ENCODE peak calls at places on chromosomes 7 and 10, in nine cellular contexts. X is PC-9, T is IMR-90, L is HFF-Myc, K is GM23338, J is transverse colon, V is Peyer's patch, N is mucosa of descending colon, G is tibial artery. B is an unnamed sample.

GRCh38 chr10:95356190-95356955 is 65.6 kb upstream of the PDLIM1 start:
- DNase-seq in J (no peak), V (no peak), X (no peak), K (no peak), T (no peak), G (no peak), L (no peak), N (no peak), B (no peak)

GRCh38 chr10:113176652-113177155 is 226.7 kb downstream of the TCF7L2 start:
- DNase-seq in N (no peak), K (no peak), X (no peak), T (no peak), G (no peak), V (no peak), L (no peak), J (no peak), B (no peak)

GRCh38 chr7:91228327-91228726 is 35.9 kb upstream of the FZD1 start:
- DNase-seq in T (peak), L (no peak), V (no peak), K (no peak), X (no peak), G (no peak), N (no peak), J (no peak), B (no peak)

GRCh38 chr10:131237991-131238651 is 73.4 kb downstream of the TCERG1L start:
- DNase-seq in V (no peak), N (no peak), K (no peak), X (no peak), J (no peak), G (no peak), T (no peak), L (no peak), B (no peak)

GRCh38 chr7:4715385-4715770 is 33.3 kb downstream of the FOXK1 start:
- DNase-seq in X (peak), N (peak), J (peak), G (peak), K (no peak), T (peak), V (no peak), L (no peak), B (peak)

GRCh38 chr10:11595395-11595692 is 16.1 kb downstream of the USP6NL start:
- DNase-seq in T (peak), G (no peak), N (no peak), L (no peak), K (no peak), J (no peak), X (no peak), V (no peak), B (peak)

GRCh38 chr10:63266337-63267327 is 133.5 kb downstream of the NRBF2 start:
- DNase-seq in G (no peak), N (no peak), T (no peak), V (no peak), L (no peak), K (peak), X (no peak), J (no peak), B (peak)

GRCh38 chr7:73895626-73896025 is 34.7 kb downstream of the TMEM270 start:
- DNase-seq in L (no peak), T (no peak), N (no peak), X (no peak), G (no peak), J (no peak), K (no peak), V (no peak), B (no peak)

GRCh38 chr7:128381161-128381821 is 19.8 kb upstream of the PRRT4 start:
- DNase-seq in K (peak), X (peak), N (peak), L (no peak), V (no peak), T (no peak), G (peak), J (no peak), B (no peak)

GRCh38 chr7:114830952-114831351 is 90.9 kb upstream of the MDFIC start:
- DNase-seq in X (no peak), N (no peak), J (no peak), L (no peak), K (no peak), G (no peak), T (no peak), V (no peak), B (no peak)

GRCh38 chr10:50395279-50395678 is 144.0 kb upstream of the ASAH2 start:
- DNase-seq in X (no peak), V (no peak), K (no peak), T (peak), J (no peak), G (no peak), L (no peak), N (no peak), B (peak)

DNA sequence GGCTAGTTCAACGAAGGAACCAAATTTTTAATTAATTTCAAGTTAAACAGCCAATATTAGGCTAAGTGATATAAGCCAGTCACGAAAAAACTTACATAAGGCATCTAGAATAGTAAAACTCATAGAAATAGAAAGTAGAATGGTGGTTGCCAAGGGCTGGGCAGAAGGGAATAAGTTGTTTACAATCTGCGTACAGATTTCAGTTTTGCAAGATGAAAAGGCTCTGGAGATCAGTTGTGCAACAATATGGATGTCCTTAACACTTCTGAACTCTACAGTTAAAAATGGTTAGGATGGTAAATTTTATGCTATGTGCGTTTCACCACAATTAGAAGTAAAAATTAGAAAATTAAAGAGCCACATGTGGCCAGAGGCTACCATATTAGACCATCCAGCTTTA is 13.3 kb downstream of the SCRN1 start:
- DNase-seq in J (no peak), T (peak), G (no peak), V (no peak), L (no peak), N (no peak), X (no peak), K (no peak), B (peak)
- H3K4me3 ChIP-seq in J (no peak), T (no peak), G (no peak), V (no peak), L (no peak), N (no peak), X (no peak), K (no peak), B (peak)

GRCh38 chr10:23525406-23525805 is 86.5 kb downstream of the OTUD1 start:
- DNase-seq in X (peak), K (peak), T (peak), J (peak), G (no peak), N (peak), L (no peak), V (no peak), B (peak)
- TF ChIP-seq CTCF in X (peak), K (peak), T (peak), J (peak), G (peak), N (no peak), L (peak), V (peak), B (peak)

DNA sequence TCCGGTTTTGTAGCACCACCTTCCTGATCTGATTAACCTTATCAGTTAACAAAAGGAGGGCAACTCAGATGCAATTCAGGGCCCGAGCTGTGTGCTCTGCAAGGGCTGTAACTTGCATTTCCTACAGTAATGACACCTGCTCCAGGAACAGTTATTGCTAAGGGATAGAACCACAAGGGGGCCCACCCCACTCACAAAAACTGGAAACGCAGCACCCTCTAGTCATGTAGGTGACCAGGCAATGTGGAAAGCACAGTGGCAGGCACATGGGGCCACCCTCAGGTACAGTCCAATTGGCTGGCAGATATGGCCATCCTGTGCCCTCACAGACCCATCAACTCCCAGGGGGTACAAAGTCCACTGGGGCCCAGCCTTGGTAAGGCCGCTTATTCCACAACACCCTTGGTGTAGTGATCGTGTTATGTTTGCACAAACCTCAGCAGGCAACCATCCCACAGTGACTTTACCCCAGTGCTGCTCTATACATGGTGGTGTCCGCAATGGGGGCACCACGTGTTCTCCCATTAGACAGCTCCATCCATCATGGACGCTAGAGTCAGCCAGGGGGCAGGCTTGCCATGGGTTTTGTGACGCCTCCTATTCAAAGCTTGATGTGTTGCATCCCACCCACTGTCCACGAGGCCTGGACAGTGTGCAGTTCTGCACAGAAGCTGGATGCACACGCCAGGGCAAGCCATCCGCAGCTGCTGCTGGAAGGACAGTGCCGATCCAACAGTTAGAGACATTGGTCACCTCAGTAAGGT is 9.4 kb downstream of the RNF133 start:
- DNase-seq in G (no peak), T (no peak), K (no peak), L (no peak), X (no peak), V (no peak), N (no peak), J (no peak), B (no peak)
- H3K4me3 ChIP-seq in G (no peak), T (no peak), K (no peak), L (no peak), X (no peak), V (no peak), N (no peak), J (no peak), B (no peak)

GRCh38 chr7:40447345-40447744 is 312.5 kb downstream of the SUGCT start:
- DNase-seq in L (no peak), K (peak), J (no peak), V (no peak), T (no peak), X (no peak), N (no peak), G (no peak), B (no peak)
- TF ChIP-seq CTCF in L (no peak), K (peak), J (no peak), V (no peak), T (no peak), X (peak), N (no peak), G (no peak), B (no peak)

GRCh38 chr7:77797734-77798393 is 370 bp downstream of the TMEM60 start:
- DNase-seq in N (peak), J (peak), T (peak), L (no peak), X (no peak), K (no peak), V (no peak), G (no peak), B (no peak)

GRCh38 chr7:77798394-77799077 is at the start of the genes PHTF2 and TMEM60:
- DNase-seq in G (peak), N (peak), V (peak), T (peak), J (peak), X (peak), L (peak), K (peak), B (peak)

GRCh38 chr7:77800730-77801129 is 2.2 kb downstream of the PHTF2 start:
- DNase-seq in G (no peak), T (no peak), V (no peak), K (no peak), J (no peak), N (no peak), X (no peak), L (no peak), B (no peak)

GRCh38 chr7:77800158-77800557 is 1.6 kb downstream of the PHTF2 start:
- DNase-seq in K (no peak), T (peak), J (no peak), N (no peak), X (no peak), V (no peak), L (no peak), G (no peak), B (no peak)

GRCh38 chr7:77799078-77799964 is 748 bp downstream of the PHTF2 start:
- DNase-seq in K (peak), T (peak), G (peak), L (no peak), X (peak), V (no peak), J (peak), N (peak), B (peak)
- H3K4me3 ChIP-seq in K (peak), T (peak), G (peak), L (peak), X (peak), V (peak), J (peak), N (peak), B (peak)

GRCh38 chr7:120856198-120856597 is 1.7 kb downstream of the TSPAN12 start:
- DNase-seq in J (no peak), V (no peak), X (no peak), N (no peak), L (no peak), K (no peak), T (no peak), G (no peak), B (peak)

GRCh38 chr7:120860151-120860550 is 2.2 kb upstream of the TSPAN12 start:
- DNase-seq in N (no peak), V (no peak), G (no peak), L (no peak), J (no peak), K (no peak), T (no peak), X (no peak), B (no peak)

GRCh38 chr7:120857558-120858298 is at the start of gene TSPAN12:
- DNase-seq in L (no peak), V (peak), T (peak), G (peak), J (peak), N (peak), K (peak), X (peak), B (peak)

GRCh38 chr7:120858299-120858636 is 324 bp upstream of the TSPAN12 start:
- DNase-seq in K (no peak), T (no peak), X (no peak), L (no peak), J (no peak), N (no peak), G (no peak), V (no peak), B (no peak)

DNA sequence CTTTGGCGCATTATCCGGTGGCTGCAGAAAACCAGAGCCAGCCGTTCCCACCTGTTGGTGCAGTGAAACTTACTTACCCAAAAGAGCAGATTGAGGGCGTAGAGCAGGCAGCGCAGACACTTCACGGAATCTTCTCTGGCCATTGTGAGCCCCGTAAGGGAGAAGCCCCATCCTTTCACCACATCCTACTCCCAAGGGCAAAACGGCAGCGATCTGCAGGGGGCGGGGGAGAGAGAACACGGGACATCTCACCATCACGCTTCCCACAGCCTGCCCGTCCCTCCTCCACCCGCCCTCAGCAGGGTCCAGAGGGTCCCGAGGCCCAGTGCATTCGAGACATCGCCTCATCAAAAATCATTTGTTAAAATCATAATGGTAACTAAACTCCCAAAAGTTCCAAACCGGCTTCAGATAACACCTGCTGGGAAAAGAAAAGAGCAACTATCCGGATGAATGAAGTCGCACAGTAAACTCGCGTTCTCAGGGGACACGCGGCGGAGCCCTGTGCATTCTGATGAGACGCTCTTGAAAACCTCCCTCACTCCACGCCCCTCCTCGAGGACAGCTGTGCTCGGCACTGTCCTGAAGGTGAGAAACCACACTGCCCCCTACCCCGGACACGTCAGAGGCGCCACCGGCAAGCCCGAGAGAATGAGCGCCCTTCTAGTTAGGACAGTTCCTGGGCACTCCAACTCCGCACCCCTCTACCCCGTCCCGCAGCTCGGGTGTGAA is 1.2 kb downstream of the TSPAN12 start:
- DNase-seq in J (peak), X (peak), G (no peak), L (no peak), K (peak), T (peak), V (peak), N (peak), B (peak)
- TF ChIP-seq CTCF in J (no peak), X (no peak), G (no peak), L (no peak), K (peak), T (no peak), V (no peak), N (no peak), B (no peak)

GRCh38 chr7:149284850-149285580 is 23.0 kb downstream of the ZNF783 start:
- DNase-seq in K (peak), T (peak), J (peak), G (peak), V (peak), X (peak), L (peak), N (peak), B (peak)
- H3K4me3 ChIP-seq in K (peak), T (peak), J (peak), G (peak), V (peak), X (peak), L (peak), N (no peak), B (peak)

DNA sequence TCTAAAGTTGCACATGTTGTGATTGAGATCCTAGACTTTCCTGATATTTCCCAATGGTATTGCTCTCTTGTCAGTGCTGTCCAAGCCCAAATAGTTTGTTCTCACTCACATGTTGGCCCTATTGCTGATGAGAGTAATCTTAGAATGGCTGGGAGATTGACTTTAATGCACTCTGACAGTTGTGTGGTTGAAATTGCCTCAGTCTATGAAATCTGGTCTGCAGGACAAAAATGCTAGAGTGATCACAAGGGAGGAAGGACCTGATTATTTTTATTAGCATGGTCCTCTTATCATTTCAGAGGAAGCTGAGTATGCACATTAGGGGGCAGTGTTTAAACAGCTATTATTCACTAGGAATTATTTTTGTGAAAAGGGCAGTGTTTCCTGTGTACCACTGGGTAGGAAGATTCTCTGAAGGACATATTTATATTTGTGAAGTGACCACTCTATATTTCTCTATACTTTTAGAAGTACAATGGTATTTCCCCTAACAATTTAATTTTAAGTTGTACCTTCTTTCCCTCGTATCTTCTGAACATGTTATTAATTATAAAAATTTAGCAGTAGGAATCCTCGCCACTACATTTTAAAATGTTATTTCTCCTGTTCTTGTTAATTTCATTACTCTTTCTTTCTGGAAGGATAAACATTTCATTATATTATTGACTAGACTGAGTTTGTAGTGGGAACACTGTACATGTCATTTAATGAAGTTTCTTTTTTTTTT is 64.4 kb downstream of the SUGCT start:
- DNase-seq in T (peak), J (no peak), K (peak), L (no peak), N (no peak), G (no peak), V (no peak), X (no peak), B (peak)
- TF ChIP-seq CTCF in T (peak), J (no peak), K (peak), L (peak), N (no peak), G (peak), V (no peak), X (peak), B (peak)

DNA sequence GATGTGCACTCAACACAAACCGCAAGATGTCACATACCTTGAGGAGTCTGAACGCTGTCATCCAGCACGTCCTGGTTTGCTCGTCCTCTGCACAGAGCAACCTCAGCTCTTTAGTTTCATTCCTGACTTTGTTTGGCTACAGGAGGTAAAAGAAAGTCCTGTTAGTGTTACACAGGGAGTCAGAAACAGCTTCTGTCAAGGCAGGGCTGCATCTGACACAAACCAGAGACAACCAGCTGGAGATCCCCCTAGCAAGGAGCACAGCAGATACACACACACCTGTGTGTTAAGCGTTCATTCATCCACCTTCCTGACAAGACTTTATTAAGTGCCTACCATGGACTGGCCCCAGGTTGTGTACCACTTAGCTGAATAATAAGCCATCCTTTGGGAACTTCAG is 47.5 kb upstream of the DDC start:
- DNase-seq in J (no peak), V (no peak), X (no peak), L (no peak), G (no peak), N (no peak), T (no peak), K (no peak), B (no peak)
- H3K4me3 ChIP-seq in J (no peak), V (no peak), X (no peak), L (no peak), G (no peak), N (no peak), T (no peak), K (no peak), B (no peak)

B was measured in fibroblast of villous mesenchyme.